ENCODE peak calls at places on chromosomes 6 and 20, in nine cellular contexts. M is stomach; D is nucleus accumbens; W is activated CD4-positive, alpha-beta T cell treated with anti-CD3 and anti-CD28 coated beads, Interleukin-2, amount 10 ng/mL, durations not matched to agents 7 days and 5 days; L is DMS153; H is GF-D8; F is omental fat pad; J is colonic mucosa; K is myocyte. Q is an unnamed sample.

GRCh38 chr20:8094845-8095244 is 37.2 kb upstream of the PLCB1 start:
- DNase-seq in M (no peak), D (no peak), W (no peak), L (no peak), H (no peak), F (no peak), J (no peak), K (no peak), Q (no peak)

GRCh38 chr20:40991181-40991889 is 37.3 kb upstream of the TOP1 start:
- DNase-seq in M (no peak), D (no peak), W (peak; percentile 28), L (no peak), H (peak; percentile 88), F (no peak), J (no peak), K (no peak), Q (no peak)

GRCh38 chr20:57838670-57839142 is 128.9 kb upstream of the PMEPA1 start:
- DNase-seq in M (no peak), D (no peak), W (no peak), L (no peak), H (no peak), F (no peak), J (no peak), K (peak; percentile 58), Q (no peak)

GRCh38 chr6:68638225-68638900 is 3.3 kb downstream of the ADGRB3 start:
- DNase-seq in M (peak; percentile 36), D (no peak), W (peak; percentile 24), L (no peak), H (no peak), F (no peak), J (no peak), K (peak; percentile 48), Q (no peak)

GRCh38 chr6:12289655-12290489 is at the start of gene EDN1:
- DNase-seq in M (peak; percentile 85), D (peak; percentile 17), W (peak; percentile 47), L (no peak), H (no peak), F (peak; percentile 35), J (peak; percentile 83), K (peak; percentile 81), Q (peak; percentile 57)

GRCh38 chr6:28943557-28944411 is 20.0 kb upstream of the TRIM27 start:
- DNase-seq in M (peak; percentile 71), D (peak; percentile 48), W (peak; percentile 65), L (peak; percentile 67), H (peak; percentile 40), F (no peak), J (peak; percentile 86), K (peak; percentile 71), Q (peak; percentile 45)

GRCh38 chr6:107418118-107418517 is 41.2 kb downstream of the PDSS2 start:
- DNase-seq in M (no peak), D (no peak), W (no peak), L (no peak), H (peak; percentile 23), F (no peak), J (no peak), K (no peak), Q (no peak)

GRCh38 chr6:161225677-161226004 is 48.2 kb downstream of the AGPAT4 start:
- DNase-seq in M (no peak), D (no peak), W (no peak), L (no peak), H (no peak), F (no peak), J (no peak), K (no peak), Q (no peak)

GRCh38 chr20:62875419-62876355 is 14.1 kb upstream of the TCFL5 start:
- DNase-seq in M (peak; percentile 76), D (peak; percentile 60), W (no peak), L (peak; percentile 86), H (peak; percentile 39), F (no peak), J (peak; percentile 66), K (peak; percentile 82), Q (peak; percentile 70)

GRCh38 chr20:62772994-62773858 is 23.0 kb upstream of the MRGBP start:
- DNase-seq in M (no peak), D (no peak), W (no peak), L (no peak), H (no peak), F (no peak), J (no peak), K (no peak), Q (no peak)

GRCh38 chr20:20136313-20136712 is 84.0 kb downstream of the CFAP61 start:
- DNase-seq in M (no peak), D (no peak), W (no peak), L (no peak), H (no peak), F (no peak), J (no peak), K (no peak), Q (no peak)

GRCh38 chr20:53922901-53923314 is 147.5 kb downstream of the BCAS1 start:
- DNase-seq in M (no peak), D (no peak), W (no peak), L (no peak), H (peak; percentile 90), F (no peak), J (no peak), K (no peak), Q (no peak)

GRCh38 chr6:131353876-131354275 is 218.6 kb downstream of the AKAP7 start:
- DNase-seq in M (no peak), D (no peak), W (no peak), L (no peak), H (no peak), F (no peak), J (no peak), K (peak; percentile 1), Q (no peak)

GRCh38 chr6:113011803-113012202 is 664.7 kb downstream of the RFPL4B start:
- DNase-seq in M (no peak), D (no peak), W (no peak), L (no peak), H (no peak), F (no peak), J (no peak), K (peak; percentile 59), Q (no peak)

GRCh38 chr6:68252632-68253031 is 382.4 kb upstream of the ADGRB3 start:
- DNase-seq in M (no peak), D (no peak), W (no peak), L (no peak), H (no peak), F (no peak), J (no peak), K (no peak), Q (no peak)

GRCh38 chr6:125991653-125992052 is 5.3 kb downstream of the TRMT11 start:
- DNase-seq in M (no peak), D (no peak), W (no peak), L (no peak), H (no peak), F (no peak), J (no peak), K (no peak), Q (no peak)

GRCh38 chr6:125611573-125612399 is 137.6 kb upstream of the HEY2 start:
- DNase-seq in M (no peak), D (peak; percentile 11), W (no peak), L (peak; percentile 47), H (no peak), F (no peak), J (no peak), K (peak; percentile 31), Q (peak; percentile 4)

GRCh38 chr6:85354761-85355618 is 94.9 kb upstream of the NT5E start:
- DNase-seq in M (peak; percentile 84), D (no peak), W (peak; percentile 70), L (peak; percentile 27), H (no peak), F (peak; percentile 71), J (peak; percentile 84), K (peak; percentile 84), Q (peak; percentile 13)

GRCh38 chr6:126015869-126016268 is 29.5 kb downstream of the TRMT11 start:
- DNase-seq in M (no peak), D (no peak), W (no peak), L (no peak), H (no peak), F (no peak), J (no peak), K (no peak), Q (no peak)

GRCh38 chr20:42007251-42007650 is 389.1 kb upstream of the CHD6 start:
- DNase-seq in M (no peak), D (no peak), W (no peak), L (no peak), H (no peak), F (no peak), J (no peak), K (no peak), Q (no peak)

GRCh38 chr6:82022614-82023102 is 224.9 kb downstream of the IBTK start:
- DNase-seq in M (no peak), D (no peak), W (no peak), L (no peak), H (no peak), F (no peak), J (no peak), K (peak; percentile 76), Q (no peak)

GRCh38 chr6:34568341-34568680 is 12.2 kb upstream of the SPDEF start:
- DNase-seq in M (no peak), D (no peak), W (no peak), L (no peak), H (no peak), F (no peak), J (no peak), K (no peak), Q (no peak)

GRCh38 chr6:5191222-5191621 is 69.5 kb downstream of the LYRM4 start:
- DNase-seq in M (no peak), D (no peak), W (no peak), L (no peak), H (no peak), F (no peak), J (no peak), K (no peak), Q (no peak)

GRCh38 chr6:30888472-30889137 is 4.3 kb downstream of the DDR1 start:
- DNase-seq in M (no peak), D (no peak), W (no peak), L (no peak), H (no peak), F (no peak), J (no peak), K (no peak), Q (peak; percentile 22)

GRCh38 chr6:43036712-43037111 is 15.3 kb downstream of the RRP36 start:
- DNase-seq in M (no peak), D (no peak), W (no peak), L (no peak), H (no peak), F (no peak), J (no peak), K (no peak), Q (no peak)

GRCh38 chr6:47145212-47145611 is 103.1 kb upstream of the ADGRF1 start:
- DNase-seq in M (no peak), D (no peak), W (no peak), L (no peak), H (no peak), F (no peak), J (no peak), K (no peak), Q (no peak)

GRCh38 chr6:122202576-122203137 is 196.8 kb upstream of the HSF2 start:
- DNase-seq in M (no peak), D (no peak), W (no peak), L (no peak), H (no peak), F (no peak), J (no peak), K (no peak), Q (no peak)

GRCh38 chr6:165821754-165822153 is 158.7 kb upstream of the PDE10A start:
- DNase-seq in M (no peak), D (no peak), W (no peak), L (no peak), H (no peak), F (no peak), J (no peak), K (peak; percentile 13), Q (no peak)

GRCh38 chr6:159977242-159978214 is 8.6 kb downstream of the IGF2R start:
- DNase-seq in M (no peak), D (no peak), W (no peak), L (no peak), H (no peak), F (no peak), J (no peak), K (peak; percentile 57), Q (no peak)

GRCh38 chr6:81262656-81263055 is 489.8 kb downstream of the TENT5A start:
- DNase-seq in M (no peak), D (no peak), W (no peak), L (no peak), H (no peak), F (no peak), J (no peak), K (peak; percentile 80), Q (no peak)

GRCh38 chr20:11777861-11778570 is 139.7 kb upstream of the BTBD3 start:
- DNase-seq in M (no peak), D (no peak), W (no peak), L (peak; percentile 42), H (no peak), F (no peak), J (no peak), K (peak; percentile 26), Q (no peak)

Q was measured in caudate nucleus.